ENCODE peak calls at places on chromosomes 7 and 10, in four cellular contexts. I is A549, Q is GM12878, N is K562. C is an unnamed sample.

GRCh38 chr10:91051834-91052233 is 130.9 kb upstream of the ANKRD1 start:
- DNase-seq in Q (no peak), I (no peak), N (no peak), C (no peak)

GRCh38 chr7:133009853-133010252 is 72.0 kb downstream of the CHCHD3 start:
- DNase-seq in N (no peak), I (no peak), Q (no peak), C (no peak)

GRCh38 chr7:18457832-18458231 is 37.7 kb upstream of the HDAC9 start:
- DNase-seq in Q (no peak), N (no peak), I (no peak), C (no peak)

GRCh38 chr10:79385392-79385795 is 38.1 kb downstream of the PPIF start:
- DNase-seq in Q (no peak), N (no peak), I (no peak), C (no peak)

GRCh38 chr7:74452748-74453320 is 872 bp upstream of the GTF2IRD1 start:
- DNase-seq in I (peak), Q (no peak), N (no peak), C (peak)

GRCh38 chr10:124354411-124355382 is 64.0 kb downstream of the OAT start:
- DNase-seq in N (peak), Q (no peak), I (peak), C (peak)

GRCh38 chr7:106485031-106485551 is 175.9 kb downstream of the CCDC71L start:
- DNase-seq in Q (no peak), N (no peak), I (no peak), C (no peak)

GRCh38 chr7:144437370-144438191 is 34.1 kb upstream of the NOBOX start:
- DNase-seq in I (peak), Q (peak), N (peak), C (peak)

GRCh38 chr10:24374134-24374915 is 165.4 kb downstream of the KIAA1217 start:
- DNase-seq in I (no peak), N (no peak), Q (no peak), C (no peak)

GRCh38 chr10:109374215-109374614 is 549.1 kb downstream of the XPNPEP1 start:
- DNase-seq in I (no peak), N (no peak), Q (no peak), C (no peak)

GRCh38 chr10:3782099-3782455 is 2.9 kb downstream of the KLF6 start:
- DNase-seq in N (no peak), Q (no peak), I (no peak), C (no peak)

GRCh38 chr10:125389648-125390047 is 229.3 kb upstream of the CTBP2 start:
- DNase-seq in I (no peak), Q (no peak), N (no peak), C (no peak)

GRCh38 chr10:96596422-96597407 is 9.9 kb upstream of the TM9SF3 start:
- DNase-seq in N (no peak), Q (no peak), I (no peak), C (peak)

GRCh38 chr10:126227762-126228134 is 160.5 kb downstream of the ADAM12 start:
- DNase-seq in I (no peak), Q (no peak), N (no peak), C (no peak)

GRCh38 chr7:50346548-50347497 is 42.3 kb downstream of the IKZF1 start:
- DNase-seq in Q (no peak), N (no peak), I (no peak), C (no peak)

GRCh38 chr10:86071145-86071544 is 295.4 kb downstream of the GRID1 start:
- DNase-seq in I (no peak), N (no peak), Q (no peak), C (no peak)

GRCh38 chr7:42614636-42615035 is 297.2 kb downstream of the C7orf25 start:
- DNase-seq in Q (no peak), I (no peak), N (no peak), C (no peak)

GRCh38 chr10:73414230-73414981 is 548 bp upstream of the ANXA7 start:
- DNase-seq in N (no peak), I (no peak), Q (no peak), C (no peak)

GRCh38 chr7:66250711-66251110 is 45.6 kb downstream of the TPST1 start:
- DNase-seq in N (no peak), Q (no peak), I (peak), C (peak)

GRCh38 chr7:1555813-1556540 is at the start of gene TMEM184A:
- DNase-seq in I (peak), N (peak), Q (no peak), C (peak)

GRCh38 chr7:31788445-31788844 is 101.4 kb downstream of the PPP1R17 start:
- DNase-seq in I (no peak), N (no peak), Q (no peak), C (no peak)

GRCh38 chr7:75915416-75916156 is 631 bp downstream of the POR start:
- DNase-seq in Q (no peak), I (no peak), N (peak), C (peak)

GRCh38 chr10:7007575-7008190 is 403.2 kb downstream of the SFMBT2 start:
- DNase-seq in I (no peak), N (peak), Q (no peak), C (no peak)

GRCh38 chr7:1408466-1408865 is 50.8 kb downstream of the MICALL2 start:
- DNase-seq in Q (no peak), N (no peak), I (no peak), C (no peak)

GRCh38 chr7:66110861-66111260 is 3.8 kb upstream of the CRCP start:
- DNase-seq in Q (no peak), N (no peak), I (peak), C (peak)

GRCh38 chr10:104297697-104298660 is 29.0 kb downstream of the GSTO2 start:
- DNase-seq in Q (no peak), N (peak), I (peak), C (no peak)

GRCh38 chr7:89623018-89623672 is 531.1 kb upstream of the STEAP1 start:
- DNase-seq in Q (peak), I (peak), N (no peak), C (peak)

GRCh38 chr10:95208702-95209391 is 14.8 kb downstream of the ACSM6 start:
- DNase-seq in I (peak), Q (no peak), N (no peak), C (no peak)

GRCh38 chr7:47253650-47254080 is 328.2 kb downstream of the TNS3 start:
- DNase-seq in N (peak), Q (no peak), I (peak), C (no peak)

GRCh38 chr7:1232623-1233327 is at the start of gene UNCX:
- DNase-seq in I (no peak), Q (no peak), N (no peak), C (no peak)

GRCh38 chr10:114073787-114074186 is 30.1 kb downstream of the ADRB1 start:
- DNase-seq in N (no peak), I (no peak), Q (no peak), C (no peak)

GRCh38 chr7:133794490-133794889 is 332.6 kb upstream of the LRGUK start:
- DNase-seq in Q (no peak), N (no peak), I (no peak), C (no peak)

GRCh38 chr10:86335831-86336230 is 30.8 kb downstream of the GRID1 start:
- DNase-seq in N (no peak), I (no peak), Q (no peak), C (no peak)

GRCh38 chr10:87059401-87059800 is 35.2 kb downstream of the GLUD1 start:
- DNase-seq in Q (no peak), N (no peak), I (no peak), C (no peak)

GRCh38 chr10:30984563-30985328 is 46.9 kb downstream of the ZNF438 start:
- DNase-seq in I (no peak), N (no peak), Q (no peak), C (no peak)

GRCh38 chr7:43558071-43558470 is 24.8 kb upstream of the STK17A start:
- DNase-seq in Q (no peak), I (no peak), N (no peak), C (no peak)

GRCh38 chr10:120460191-120460590 is 3.2 kb downstream of the PLPP4 start:
- DNase-seq in Q (no peak), N (no peak), I (no peak), C (no peak)

GRCh38 chr10:29897430-29897829 is 162.0 kb downstream of the JCAD start:
- DNase-seq in Q (no peak), N (no peak), I (no peak), C (no peak)

GRCh38 chr10:29896053-29896452 is 163.3 kb downstream of the JCAD start:
- DNase-seq in Q (no peak), N (no peak), I (no peak), C (no peak)

GRCh38 chr10:29897999-29898716 is 161.2 kb downstream of the JCAD start:
- DNase-seq in N (no peak), Q (no peak), I (no peak), C (no peak)

DNA sequence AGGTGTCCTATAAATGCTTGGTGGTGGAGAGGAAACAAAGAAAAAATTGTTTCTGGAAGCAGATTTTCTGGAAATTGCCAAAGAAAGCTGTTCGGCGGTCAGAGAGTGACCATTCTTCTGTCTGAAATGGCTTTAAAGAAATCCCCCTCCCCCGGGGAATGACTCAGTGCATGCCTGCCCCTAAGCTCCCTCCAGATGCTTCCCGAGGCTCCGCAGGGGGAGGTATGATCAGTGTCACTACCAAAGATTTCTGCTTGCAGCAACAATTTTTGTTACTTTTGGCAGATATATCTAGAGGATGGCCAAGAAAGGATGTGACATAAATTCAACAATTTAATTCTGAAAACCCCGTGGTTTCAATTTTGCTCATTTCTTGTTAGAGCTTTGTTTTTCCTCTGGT is 163.9 kb downstream of the JCAD start:
- DNase-seq in Q (no peak), N (no peak), I (no peak), C (no peak)
- TF ChIP-seq CHD4 in Q (no peak), N (no peak), I (no peak), C (no peak)

DNA sequence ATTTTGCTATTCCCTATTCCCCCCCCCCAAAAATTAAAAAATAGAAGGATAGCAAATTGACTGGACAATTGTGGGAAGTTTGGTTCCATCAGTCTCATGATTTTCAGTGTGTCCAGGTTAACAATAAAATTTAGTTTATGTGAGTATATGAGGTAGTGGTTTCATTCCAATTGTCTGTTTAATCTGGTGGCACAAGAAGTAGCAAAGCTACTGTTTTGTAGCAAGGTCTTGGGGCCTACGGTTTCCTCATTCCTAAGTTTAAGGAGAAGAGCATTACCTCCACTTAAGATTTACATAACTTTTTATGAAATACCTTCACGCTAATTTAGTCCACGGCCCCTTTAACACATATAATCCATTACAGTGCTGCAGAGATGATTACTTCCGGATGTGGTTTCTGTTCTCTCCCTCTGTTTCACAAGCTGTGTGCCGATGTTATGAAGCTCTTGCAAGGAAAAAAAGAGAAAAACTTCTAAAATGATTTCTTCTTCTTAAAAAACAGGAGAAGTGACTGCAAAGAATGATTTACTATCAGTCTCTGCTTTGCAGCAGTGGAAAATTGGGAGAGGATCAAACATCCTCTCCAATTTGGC is 32.7 kb upstream of the NPVF start:
- DNase-seq in I (no peak), Q (no peak), N (no peak), C (no peak)
- TF ChIP-seq CHD4 in I (no peak), Q (no peak), N (no peak), C (no peak)

GRCh38 chr7:116216956-116217570 is 6.7 kb downstream of the TES start:
- DNase-seq in Q (no peak), N (no peak), I (no peak), C (no peak)
- TF ChIP-seq CHD4 in Q (no peak), N (no peak), I (no peak), C (no peak)

DNA sequence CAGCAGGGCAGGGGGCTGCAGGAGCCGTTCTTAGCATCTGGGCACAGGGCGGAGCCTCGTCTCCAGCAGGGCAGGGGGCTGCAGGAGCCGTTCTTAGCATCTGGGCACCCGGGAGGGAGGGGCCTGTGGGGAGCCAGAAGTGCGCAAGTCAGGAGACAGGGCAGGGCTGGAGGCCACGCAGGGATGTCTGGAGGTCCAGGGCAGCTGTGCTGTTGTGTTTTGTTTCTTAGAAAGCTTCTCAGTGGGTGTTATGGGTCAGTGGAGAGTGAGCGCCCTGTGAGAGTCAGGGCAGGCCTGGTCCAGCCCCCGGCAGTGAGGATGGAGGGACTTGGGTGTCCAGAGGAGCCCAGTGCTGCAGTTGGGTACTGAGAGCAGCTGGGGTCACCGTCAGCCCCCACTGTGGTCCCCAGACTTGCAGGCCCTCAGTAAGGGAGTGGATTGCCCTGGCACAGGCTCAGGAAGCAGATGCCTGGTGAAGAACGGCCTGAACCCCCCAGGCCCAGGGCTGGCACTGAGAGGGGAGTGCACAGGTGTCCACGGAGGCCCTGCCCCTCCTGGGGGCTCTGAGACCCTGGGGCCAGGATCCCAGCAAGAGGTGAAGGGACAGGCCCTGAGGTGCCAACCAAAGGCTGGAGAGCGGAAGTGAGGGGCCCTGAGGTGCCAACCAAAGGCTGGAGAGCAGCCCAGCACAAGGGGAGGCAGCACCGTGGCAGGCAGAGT is 29.8 kb downstream of the FAM20C start:
- DNase-seq in I (no peak), Q (no peak), N (no peak), C (no peak)
- TF ChIP-seq CHD4 in I (no peak), Q (no peak), N (no peak), C (no peak)

GRCh38 chr7:72446131-72446530 is 34.0 kb upstream of the CALN1 start:
- DNase-seq in Q (no peak), I (no peak), N (no peak), C (no peak)
- TF ChIP-seq CHD4 in Q (no peak), I (no peak), N (no peak), C (no peak)

GRCh38 chr7:152882576-152883310 is 123.2 kb downstream of the ACTR3B start:
- DNase-seq in Q (no peak), I (no peak), N (no peak), C (no peak)

GRCh38 chr7:152881893-152882292 is 122.3 kb downstream of the ACTR3B start:
- DNase-seq in Q (no peak), I (no peak), N (no peak), C (no peak)

GRCh38 chr7:152886579-152887117 is 127.1 kb downstream of the ACTR3B start:
- DNase-seq in N (no peak), I (no peak), Q (no peak), C (no peak)

GRCh38 chr7:152883858-152884257 is 124.3 kb downstream of the ACTR3B start:
- DNase-seq in N (no peak), Q (no peak), I (no peak), C (no peak)

DNA sequence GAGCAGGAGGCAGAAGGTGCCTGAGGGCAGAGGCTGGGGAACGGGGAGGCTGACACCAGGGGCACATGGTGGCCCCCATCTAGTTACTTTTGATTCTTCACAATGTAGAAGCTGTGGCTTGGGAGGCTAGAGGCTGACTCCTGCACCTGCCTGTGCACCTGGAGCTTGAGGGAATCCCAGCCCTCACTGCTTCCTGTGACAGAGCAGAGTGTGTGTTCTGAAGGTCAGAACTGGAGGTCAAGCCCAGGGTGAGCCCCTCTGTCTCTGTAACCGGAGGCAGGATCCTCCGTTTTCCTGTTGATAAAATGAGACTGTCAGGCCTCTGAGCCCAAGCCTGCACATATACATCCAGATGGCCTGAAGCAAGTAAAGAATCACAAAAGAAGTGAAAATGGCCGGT is 124.8 kb downstream of the ACTR3B start:
- DNase-seq in I (no peak), N (no peak), Q (no peak), C (no peak)
- TF ChIP-seq CHD4 in I (no peak), N (no peak), Q (no peak), C (no peak)

GRCh38 chr10:16341637-16342036 is 95.2 kb upstream of the PTER start:
- DNase-seq in N (no peak), I (no peak), Q (no peak), C (no peak)
- TF ChIP-seq CHD4 in N (no peak), I (no peak), Q (no peak), C (no peak)

GRCh38 chr10:77631241-77631640 is 6.4 kb downstream of the KCNMA1 start:
- DNase-seq in N (no peak), I (no peak), Q (no peak), C (no peak)
- TF ChIP-seq CHD4 in N (no peak), I (no peak), Q (no peak), C (no peak)

GRCh38 chr7:115033917-115034459 is 112.1 kb downstream of the MDFIC start:
- DNase-seq in I (no peak), Q (no peak), N (no peak), C (no peak)
- TF ChIP-seq CHD4 in I (no peak), Q (no peak), N (no peak), C (no peak)